ENCODE peak calls at places on chromosomes 11 and 22, in eight cellular contexts. E is transverse colon, V is PC-9, N is suprapubic skin, W is tibial artery, D is substantia nigra, P is MM.1S, X is prostate gland. A is an unnamed sample.

GRCh38 chr11:67055812-67056211 is 835 bp upstream of the RHOD start:
- DNase-seq in P (no peak), X (no peak), E (no peak), N (no peak), D (no peak), V (peak), W (no peak), A (peak)

GRCh38 chr22:37328017-37328416 is 45.7 kb downstream of the CYTH4 start:
- DNase-seq in N (no peak), W (no peak), P (no peak), X (no peak), D (no peak), V (peak), E (no peak), A (peak)

GRCh38 chr11:115930276-115930675 is 426.1 kb upstream of the CADM1 start:
- DNase-seq in E (no peak), X (no peak), D (peak), W (no peak), N (no peak), V (no peak), P (peak), A (no peak)

GRCh38 chr22:46865052-46865434 is 102.6 kb downstream of the TBC1D22A start:
- DNase-seq in P (no peak), E (peak), X (no peak), D (no peak), V (no peak), W (no peak), N (no peak), A (no peak)

GRCh38 chr11:7906481-7906880 is 24.6 kb downstream of the OR10A6 start:
- DNase-seq in N (no peak), E (no peak), X (no peak), V (no peak), P (no peak), D (no peak), W (no peak), A (no peak)

GRCh38 chr22:49765091-49765771 is 62.4 kb downstream of the BRD1 start:
- DNase-seq in N (no peak), D (no peak), P (no peak), V (no peak), X (no peak), W (peak), E (peak), A (no peak)

GRCh38 chr11:128862913-128863660 is 4.0 kb downstream of the KCNJ1 start:
- DNase-seq in V (no peak), N (no peak), W (no peak), P (no peak), X (no peak), D (no peak), E (no peak), A (peak)

GRCh38 chr22:31097941-31098632 is 9.3 kb downstream of the SELENOM start:
- DNase-seq in E (no peak), P (no peak), V (no peak), N (no peak), X (no peak), W (no peak), D (no peak), A (no peak)

GRCh38 chr11:60985501-60985900 is 14.0 kb downstream of the CD6 start:
- DNase-seq in W (no peak), V (no peak), E (no peak), X (no peak), N (peak), P (no peak), D (no peak), A (no peak)

GRCh38 chr11:61948505-61948904 is 1.6 kb upstream of the BEST1 start:
- DNase-seq in V (no peak), W (no peak), P (no peak), D (no peak), E (no peak), N (no peak), X (no peak), A (no peak)

GRCh38 chr11:96045622-96046456 is 121.9 kb upstream of the MTMR2 start:
- DNase-seq in W (peak), V (no peak), N (no peak), E (no peak), P (peak), X (peak), D (peak), A (no peak)

GRCh38 chr11:95138448-95138847 is 48.8 kb downstream of the ENDOD1 start:
- DNase-seq in E (no peak), V (no peak), D (no peak), W (no peak), X (no peak), P (peak), N (no peak), A (no peak)

GRCh38 chr11:19025799-19026406 is 34.6 kb downstream of the MRGPRX2 start:
- DNase-seq in P (no peak), E (no peak), N (no peak), V (no peak), W (no peak), X (no peak), D (no peak), A (peak)

GRCh38 chr11:71268706-71269321 is 16.4 kb upstream of the SHANK2 start:
- DNase-seq in X (no peak), V (no peak), E (no peak), D (no peak), N (no peak), P (no peak), W (no peak), A (no peak)

GRCh38 chr22:27990879-27991278 is 71.8 kb upstream of the PITPNB start:
- DNase-seq in D (no peak), P (no peak), E (peak), V (no peak), X (no peak), N (peak), W (peak), A (no peak)

GRCh38 chr11:27012254-27012921 is 18.5 kb downstream of the FIBIN start:
- DNase-seq in P (no peak), D (peak), W (no peak), E (peak), N (no peak), X (no peak), V (no peak), A (no peak)

GRCh38 chr11:59943996-59944395 is 5.8 kb downstream of the OOSP1 start:
- DNase-seq in W (no peak), N (no peak), V (no peak), P (no peak), E (no peak), D (no peak), X (no peak), A (no peak)

GRCh38 chr11:7677071-7677470 is 3.8 kb upstream of the CYB5R2 start:
- DNase-seq in X (no peak), W (no peak), V (no peak), P (no peak), D (no peak), N (no peak), E (no peak), A (peak)

GRCh38 chr11:42315267-42315666 is 855.8 kb upstream of the LRRC4C start:
- DNase-seq in X (no peak), N (no peak), V (no peak), W (no peak), E (no peak), P (no peak), D (no peak), A (peak)

GRCh38 chr11:16125796-16126195 is 230.6 kb downstream of the SOX6 start:
- DNase-seq in N (no peak), P (no peak), D (no peak), E (no peak), W (no peak), X (no peak), V (no peak), A (no peak)

GRCh38 chr11:119839504-119840133 is 110.6 kb upstream of the NECTIN1 start:
- DNase-seq in N (no peak), P (no peak), W (no peak), D (no peak), E (no peak), X (no peak), V (no peak), A (no peak)

GRCh38 chr11:61714916-61715315 is 34.7 kb downstream of the DAGLA start:
- DNase-seq in N (no peak), E (no peak), X (no peak), W (no peak), P (no peak), D (no peak), V (no peak), A (no peak)

GRCh38 chr11:9701799-9702198 is 37.9 kb downstream of the SWAP70 start:
- DNase-seq in N (no peak), P (no peak), X (no peak), V (no peak), D (no peak), E (no peak), W (no peak), A (no peak)

DNA sequence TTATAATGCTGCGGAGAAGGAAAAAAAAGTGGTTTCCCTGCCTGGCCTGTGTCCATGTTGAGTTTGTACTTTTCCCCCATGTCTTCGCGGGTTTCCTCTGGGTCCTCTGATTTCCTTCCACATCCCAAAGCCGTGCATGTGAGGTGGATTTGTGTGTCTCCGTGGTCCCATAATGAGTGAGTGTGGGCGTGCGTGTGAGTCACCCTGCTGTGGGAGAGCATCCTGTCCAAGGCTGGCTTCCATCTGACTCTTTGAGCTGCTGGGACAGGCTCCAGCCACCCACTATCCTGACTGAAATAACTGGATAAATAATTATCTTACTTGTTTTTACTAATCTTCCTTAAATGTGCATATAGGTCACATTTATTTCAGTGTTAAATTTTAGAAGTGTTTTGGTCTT is 29.7 kb upstream of the SNX19 start:
- DNase-seq in X (no peak), D (no peak), W (peak), V (no peak), P (no peak), E (peak), N (no peak), A (peak)
- H3K27ac ChIP-seq in X (no peak), D (no peak), W (no peak), V (no peak), P (no peak), E (no peak), N (no peak), A (no peak)

GRCh38 chr11:83042966-83043711 is 28.6 kb downstream of the RAB30 start:
- DNase-seq in W (no peak), D (no peak), V (no peak), P (no peak), N (no peak), X (no peak), E (no peak), A (no peak)
- H3K27ac ChIP-seq in W (no peak), D (no peak), V (no peak), P (no peak), N (no peak), X (no peak), E (no peak), A (no peak)

GRCh38 chr11:131609921-131610320 is 239.5 kb downstream of the NTM start:
- DNase-seq in E (no peak), V (no peak), N (no peak), P (no peak), D (no peak), X (no peak), W (no peak), A (no peak)
- H3K27ac ChIP-seq in E (no peak), V (no peak), N (no peak), P (no peak), D (peak), X (no peak), W (no peak), A (no peak)

GRCh38 chr11:126190792-126191191 is 20.7 kb downstream of the RPUSD4 start:
- DNase-seq in E (no peak), X (no peak), D (no peak), N (no peak), V (no peak), W (no peak), P (no peak), A (no peak)

GRCh38 chr11:126191379-126192073 is 19.9 kb downstream of the RPUSD4 start:
- DNase-seq in V (no peak), D (no peak), W (no peak), X (no peak), N (no peak), P (no peak), E (no peak), A (no peak)

GRCh38 chr11:126194121-126194543 is 17.3 kb downstream of the RPUSD4 start:
- DNase-seq in W (peak), D (no peak), N (no peak), E (peak), P (peak), X (peak), V (peak), A (peak)

GRCh38 chr11:126193038-126193478 is 18.4 kb downstream of the RPUSD4 start:
- DNase-seq in V (no peak), W (peak), X (no peak), P (no peak), E (no peak), D (no peak), N (no peak), A (no peak)

DNA sequence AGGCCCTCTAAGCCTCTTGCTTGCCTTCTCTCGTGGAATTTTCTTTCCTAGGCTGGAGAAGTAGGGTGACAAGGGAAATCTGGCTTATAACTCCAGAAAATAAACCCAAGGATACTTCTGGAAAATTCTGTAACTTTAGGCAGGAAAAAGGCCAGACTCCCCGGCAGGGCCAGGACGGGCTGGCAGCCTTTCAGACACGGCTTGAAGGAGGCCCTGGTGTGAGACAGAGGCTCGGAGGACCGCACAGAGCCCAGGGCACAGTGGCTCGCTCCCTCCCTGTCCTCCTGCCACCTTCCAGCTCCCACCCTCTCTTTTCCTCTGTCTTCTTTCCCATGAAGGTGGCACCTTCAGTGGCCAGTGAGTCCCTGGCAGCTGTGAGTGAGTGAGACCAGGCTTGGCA is 19.1 kb downstream of the RPUSD4 start:
- DNase-seq in E (no peak), W (no peak), X (no peak), V (no peak), N (no peak), D (no peak), P (no peak), A (no peak)
- H3K27ac ChIP-seq in E (no peak), W (no peak), X (no peak), V (no peak), N (no peak), D (no peak), P (no peak), A (peak)

DNA sequence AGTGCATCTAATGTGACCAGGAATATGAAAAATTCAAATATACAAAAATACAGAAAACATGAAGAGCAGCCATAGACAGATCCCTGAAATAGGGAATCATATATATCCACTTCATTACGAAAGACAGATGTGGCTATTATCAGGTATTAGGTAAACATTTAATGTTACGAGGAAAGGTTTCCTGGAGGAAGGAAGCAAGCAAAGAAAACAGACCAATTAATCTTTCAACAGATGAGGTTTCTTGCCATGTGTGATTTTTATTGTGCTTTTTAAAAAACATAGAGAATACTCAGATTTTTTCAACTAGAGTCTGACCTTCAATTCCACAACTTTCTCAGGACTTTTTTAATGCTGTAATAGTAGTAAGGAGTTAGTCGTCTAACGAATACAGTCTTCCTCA is 24.3 kb upstream of the GAB2 start:
- DNase-seq in E (no peak), W (no peak), P (no peak), V (no peak), D (no peak), N (no peak), X (no peak), A (no peak)
- H3K27ac ChIP-seq in E (no peak), W (no peak), P (no peak), V (no peak), D (no peak), N (no peak), X (no peak), A (no peak)

DNA sequence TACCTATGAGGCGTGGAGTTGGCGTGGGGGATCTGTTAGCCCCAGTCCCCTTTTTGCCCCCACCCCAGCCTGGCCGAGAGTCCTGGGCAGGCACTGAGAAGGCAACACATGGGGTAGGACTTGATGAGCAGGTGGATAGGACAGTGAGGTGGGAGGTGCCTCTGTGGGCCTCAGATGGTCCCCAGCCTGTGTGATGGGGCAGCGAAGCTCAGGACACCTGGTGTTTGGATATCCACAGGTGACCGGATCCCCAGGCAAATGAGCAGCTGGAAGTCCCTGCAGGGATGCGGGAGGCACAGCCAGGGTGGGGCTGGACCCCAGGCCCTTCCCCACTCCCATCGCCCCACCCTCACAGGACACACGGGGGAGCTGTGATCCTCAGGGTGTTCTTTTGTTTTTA is 9.7 kb downstream of the FBLN1 start:
- DNase-seq in N (no peak), P (no peak), E (no peak), W (no peak), V (no peak), X (no peak), D (no peak), A (no peak)
- H3K27ac ChIP-seq in N (peak), P (no peak), E (peak), W (peak), V (no peak), X (peak), D (no peak), A (peak)

A was measured in RWPE1.